ENCODE peak calls at places on chromosomes 1 and 21, in six cellular contexts. One of them, this sample, is unnamed. For H3K27me3, the result is how much of the 10 kb centered on the place peaks cover.

GRCh38 chr1:206467915-206468314 is 2.4 kb upstream of the IKBKE start:
- DNase-seq in CD8-positive, alpha-beta T cell: no peak
- DNase-seq in brain microvascular endothelial cell: peak
- DNase-seq in GM23248: no peak
- DNase-seq in fibroblast of lung: no peak
- DNase-seq in left ventricle myocardium inferior: peak
- DNase-seq in this sample: no peak

GRCh38 chr21:34834852-34835501 is 166.2 kb downstream of the CLIC6 start:
- DNase-seq in CD8-positive, alpha-beta T cell: no peak
- DNase-seq in brain microvascular endothelial cell: no peak
- DNase-seq in GM23248: no peak
- DNase-seq in fibroblast of lung: no peak
- DNase-seq in left ventricle myocardium inferior: no peak
- DNase-seq in this sample: no peak

GRCh38 chr1:230972855-230973271 is 5.8 kb downstream of the TTC13 start:
- DNase-seq in CD8-positive, alpha-beta T cell: peak
- DNase-seq in brain microvascular endothelial cell: peak
- DNase-seq in GM23248: peak
- DNase-seq in fibroblast of lung: peak
- DNase-seq in left ventricle myocardium inferior: no peak
- DNase-seq in this sample: no peak

GRCh38 chr1:155932487-155932886 is 1.7 kb downstream of the KHDC4 start:
- DNase-seq in CD8-positive, alpha-beta T cell: no peak
- DNase-seq in brain microvascular endothelial cell: no peak
- DNase-seq in GM23248: peak
- DNase-seq in fibroblast of lung: no peak
- DNase-seq in left ventricle myocardium inferior: no peak
- DNase-seq in this sample: no peak

GRCh38 chr21:41850085-41850484 is 29.1 kb downstream of the PRDM15 start:
- DNase-seq in CD8-positive, alpha-beta T cell: no peak
- DNase-seq in brain microvascular endothelial cell: no peak
- DNase-seq in GM23248: no peak
- DNase-seq in fibroblast of lung: no peak
- DNase-seq in left ventricle myocardium inferior: no peak
- DNase-seq in this sample: no peak

GRCh38 chr1:25795955-25796806 is 3.8 kb upstream of the SELENON start:
- DNase-seq in CD8-positive, alpha-beta T cell: no peak
- DNase-seq in brain microvascular endothelial cell: no peak
- DNase-seq in GM23248: no peak
- DNase-seq in fibroblast of lung: no peak
- DNase-seq in left ventricle myocardium inferior: no peak
- DNase-seq in this sample: no peak

GRCh38 chr1:72186733-72187307 is 95.5 kb downstream of the NEGR1 start:
- DNase-seq in CD8-positive, alpha-beta T cell: no peak
- DNase-seq in brain microvascular endothelial cell: no peak
- DNase-seq in GM23248: peak
- DNase-seq in fibroblast of lung: peak
- DNase-seq in left ventricle myocardium inferior: no peak
- DNase-seq in this sample: no peak

GRCh38 chr1:226497276-226497833 is 51.2 kb upstream of the STUM start:
- DNase-seq in CD8-positive, alpha-beta T cell: no peak
- DNase-seq in brain microvascular endothelial cell: no peak
- DNase-seq in GM23248: no peak
- DNase-seq in fibroblast of lung: no peak
- DNase-seq in left ventricle myocardium inferior: no peak
- DNase-seq in this sample: no peak

GRCh38 chr1:244047739-244048565 is 3.1 kb upstream of the ZBTB18 start:
- DNase-seq in CD8-positive, alpha-beta T cell: peak
- DNase-seq in brain microvascular endothelial cell: peak
- DNase-seq in GM23248: peak
- DNase-seq in fibroblast of lung: peak
- DNase-seq in left ventricle myocardium inferior: peak
- DNase-seq in this sample: peak

GRCh38 chr1:244049969-244050834 is 881 bp upstream of the ZBTB18 start:
- DNase-seq in CD8-positive, alpha-beta T cell: no peak
- DNase-seq in brain microvascular endothelial cell: no peak
- DNase-seq in GM23248: peak
- DNase-seq in fibroblast of lung: no peak
- DNase-seq in left ventricle myocardium inferior: no peak
- DNase-seq in this sample: no peak

GRCh38 chr1:244046907-244047738 is 4.0 kb upstream of the ZBTB18 start:
- DNase-seq in CD8-positive, alpha-beta T cell: no peak
- DNase-seq in brain microvascular endothelial cell: peak
- DNase-seq in GM23248: peak
- DNase-seq in fibroblast of lung: peak
- DNase-seq in left ventricle myocardium inferior: no peak
- DNase-seq in this sample: no peak

GRCh38 chr1:244049142-244049968 is 1.7 kb upstream of the ZBTB18 start:
- DNase-seq in CD8-positive, alpha-beta T cell: peak
- DNase-seq in brain microvascular endothelial cell: no peak
- DNase-seq in GM23248: peak
- DNase-seq in fibroblast of lung: peak
- DNase-seq in left ventricle myocardium inferior: peak
- DNase-seq in this sample: no peak

GRCh38 chr1:244048566-244049141 is 2.4 kb upstream of the ZBTB18 start:
- DNase-seq in CD8-positive, alpha-beta T cell: no peak
- DNase-seq in brain microvascular endothelial cell: no peak
- DNase-seq in GM23248: no peak
- DNase-seq in fibroblast of lung: no peak
- DNase-seq in left ventricle myocardium inferior: no peak
- DNase-seq in this sample: no peak
- H3K4me3 ChIP-seq in CD8-positive, alpha-beta T cell: no peak
- H3K4me3 ChIP-seq in brain microvascular endothelial cell: peak
- H3K4me3 ChIP-seq in GM23248: no peak
- H3K4me3 ChIP-seq in fibroblast of lung: no peak
- H3K4me3 ChIP-seq in left ventricle myocardium inferior: peak
- H3K4me3 ChIP-seq in this sample: peak

GRCh38 chr1:54977938-54978337 is 2.5 kb upstream of the TMEM61 start:
- DNase-seq in CD8-positive, alpha-beta T cell: no peak
- DNase-seq in brain microvascular endothelial cell: no peak
- DNase-seq in GM23248: no peak
- DNase-seq in fibroblast of lung: no peak
- DNase-seq in left ventricle myocardium inferior: no peak
- DNase-seq in this sample: no peak
- H3K27me3 ChIP-seq in CD8-positive, alpha-beta T cell: under half
- H3K27me3 ChIP-seq in brain microvascular endothelial cell: under half
- H3K27me3 ChIP-seq in GM23248: under half
- H3K27me3 ChIP-seq in fibroblast of lung: under half
- H3K27me3 ChIP-seq in left ventricle myocardium inferior: half or more
- H3K27me3 ChIP-seq in this sample: under half

GRCh38 chr1:161098161-161099068 is at the start of gene KLHDC9:
- DNase-seq in CD8-positive, alpha-beta T cell: peak
- DNase-seq in brain microvascular endothelial cell: peak
- DNase-seq in GM23248: peak
- DNase-seq in fibroblast of lung: peak
- DNase-seq in left ventricle myocardium inferior: peak
- DNase-seq in this sample: no peak
- H3K4me3 ChIP-seq in CD8-positive, alpha-beta T cell: peak
- H3K4me3 ChIP-seq in brain microvascular endothelial cell: peak
- H3K4me3 ChIP-seq in GM23248: peak
- H3K4me3 ChIP-seq in fibroblast of lung: peak
- H3K4me3 ChIP-seq in left ventricle myocardium inferior: peak
- H3K4me3 ChIP-seq in this sample: peak

GRCh38 chr1:3306583-3307285 is 147.7 kb upstream of the ARHGEF16 start:
- DNase-seq in CD8-positive, alpha-beta T cell: no peak
- DNase-seq in brain microvascular endothelial cell: peak
- DNase-seq in GM23248: peak
- DNase-seq in fibroblast of lung: peak
- DNase-seq in left ventricle myocardium inferior: no peak
- DNase-seq in this sample: no peak
- H3K27me3 ChIP-seq in CD8-positive, alpha-beta T cell: under half
- H3K27me3 ChIP-seq in brain microvascular endothelial cell: under half
- H3K27me3 ChIP-seq in GM23248: under half
- H3K27me3 ChIP-seq in fibroblast of lung: under half
- H3K27me3 ChIP-seq in left ventricle myocardium inferior: under half
- H3K27me3 ChIP-seq in this sample: under half

This sample was measured in esophagus squamous epithelium.